ENCODE peak calls at places on chromosomes 12 and 14, in ten cellular contexts. Z is mammary epithelial cell; O is lung; W is breast epithelium; V is naive thymus-derived CD4-positive, alpha-beta T cell; S is heart left ventricle; B is Peyer's patch; R is prostate gland; G is OCI-LY7; A is A549. H is an unnamed sample. For H3K9me3 and H3K4me1, the result is how much of the 10 kb centered on the place peaks cover.

GRCh38 chr14:49427117-49427516 is 159.1 kb downstream of the RPS29 start:
- DNase-seq in Z (no peak), O (no peak), W (no peak), V (no peak), S (no peak), B (no peak), R (no peak), G (no peak), A (no peak), H (no peak)

GRCh38 chr12:104750061-104750460 is 208.0 kb downstream of the SLC41A2 start:
- DNase-seq in Z (no peak), O (peak), W (no peak), V (no peak), S (no peak), B (peak), R (no peak), G (peak), A (no peak), H (no peak)

GRCh38 chr14:99604766-99605298 is 825 bp upstream of the CCDC85C start:
- DNase-seq in Z (peak), O (no peak), W (no peak), V (no peak), S (no peak), B (no peak), R (no peak), G (peak), A (peak), H (no peak)

GRCh38 chr14:50875359-50876090 is 3.7 kb downstream of the ABHD12B start:
- DNase-seq in Z (no peak), O (no peak), W (no peak), V (peak), S (no peak), B (peak), R (no peak), G (peak), A (no peak), H (peak)

GRCh38 chr14:96239759-96240158 is 16.3 kb upstream of the BDKRB1 start:
- DNase-seq in Z (no peak), O (no peak), W (no peak), V (no peak), S (no peak), B (no peak), R (no peak), G (no peak), A (no peak), H (no peak)

GRCh38 chr12:64332938-64333337 is 57.6 kb downstream of the C12orf56 start:
- DNase-seq in Z (peak), O (no peak), W (no peak), V (no peak), S (no peak), B (no peak), R (no peak), G (no peak), A (no peak), H (no peak)

GRCh38 chr12:76085159-76085868 is 829 bp upstream of the NAP1L1 start:
- DNase-seq in Z (peak), O (no peak), W (no peak), V (no peak), S (no peak), B (peak), R (no peak), G (peak), A (no peak), H (peak)

GRCh38 chr12:56299308-56299852 is 750 bp downstream of the CS start:
- DNase-seq in Z (peak), O (no peak), W (no peak), V (no peak), S (no peak), B (no peak), R (peak), G (peak), A (no peak), H (peak)

GRCh38 chr14:51422704-51423103 is 182.7 kb downstream of the TMX1 start:
- DNase-seq in Z (no peak), O (no peak), W (no peak), V (no peak), S (no peak), B (no peak), R (no peak), G (no peak), A (no peak), H (no peak)

GRCh38 chr14:77140937-77141591 is 527 bp downstream of the ZDHHC22 start:
- DNase-seq in Z (peak), O (no peak), W (no peak), V (no peak), S (no peak), B (no peak), R (no peak), G (no peak), A (peak), H (no peak)

GRCh38 chr14:29741909-29742401 is 185.7 kb downstream of the PRKD1 start:
- DNase-seq in Z (no peak), O (no peak), W (no peak), V (no peak), S (peak), B (no peak), R (no peak), G (no peak), A (no peak), H (no peak)

GRCh38 chr12:49227701-49228100 is 37.2 kb upstream of the TUBA1C start:
- DNase-seq in Z (no peak), O (no peak), W (no peak), V (no peak), S (no peak), B (no peak), R (no peak), G (no peak), A (no peak), H (no peak)

GRCh38 chr14:75123991-75124390 is 2.9 kb downstream of the NEK9 start:
- DNase-seq in Z (peak), O (peak), W (no peak), V (no peak), S (no peak), B (no peak), R (no peak), G (no peak), A (peak), H (peak)

GRCh38 chr12:49098035-49098451 is 3.4 kb upstream of the DHH start:
- DNase-seq in Z (no peak), O (peak), W (no peak), V (peak), S (peak), B (peak), R (no peak), G (peak), A (peak), H (peak)

GRCh38 chr14:21822109-21822508 is 148.5 kb upstream of the OR4E1 start:
- DNase-seq in Z (no peak), O (no peak), W (no peak), V (no peak), S (no peak), B (no peak), R (no peak), G (no peak), A (no peak), H (no peak)

GRCh38 chr14:34781242-34781641 is 66.8 kb upstream of the CFL2 start:
- DNase-seq in Z (peak), O (no peak), W (no peak), V (no peak), S (no peak), B (no peak), R (no peak), G (no peak), A (no peak), H (no peak)

GRCh38 chr12:55996201-55996714 is 818 bp upstream of the SUOX start:
- DNase-seq in Z (peak), O (peak), W (peak), V (peak), S (no peak), B (peak), R (peak), G (peak), A (peak), H (peak)

GRCh38 chr14:65222434-65222833 is 120.1 kb upstream of the MAX start:
- DNase-seq in Z (peak), O (peak), W (no peak), V (peak), S (peak), B (peak), R (peak), G (peak), A (no peak), H (peak)

GRCh38 chr12:69415471-69416275 is 54.5 kb upstream of the FRS2 start:
- DNase-seq in Z (peak), O (peak), W (peak), V (no peak), S (peak), B (no peak), R (peak), G (peak), A (peak), H (no peak)

GRCh38 chr12:52396656-52397055 is 9.5 kb downstream of the KRT82 start:
- DNase-seq in Z (no peak), O (no peak), W (no peak), V (no peak), S (no peak), B (no peak), R (no peak), G (no peak), A (no peak), H (no peak)

GRCh38 chr12:3752741-3753486 is at the start of gene CRACR2A:
- DNase-seq in Z (no peak), O (peak), W (no peak), V (peak), S (peak), B (peak), R (peak), G (peak), A (peak), H (peak)

GRCh38 chr12:86710110-86710509 is 453.9 kb upstream of the MGAT4C start:
- DNase-seq in Z (peak), O (no peak), W (no peak), V (no peak), S (no peak), B (no peak), R (no peak), G (no peak), A (no peak), H (no peak)

GRCh38 chr12:76083761-76084276 is 666 bp downstream of the NAP1L1 start:
- DNase-seq in Z (peak), O (peak), W (peak), V (peak), S (peak), B (peak), R (peak), G (peak), A (peak), H (peak)

GRCh38 chr12:124713041-124713435 is 145.6 kb upstream of the NCOR2 start:
- DNase-seq in Z (no peak), O (peak), W (no peak), V (no peak), S (peak), B (peak), R (no peak), G (no peak), A (no peak), H (no peak)

GRCh38 chr12:96513166-96513565 is 23.8 kb downstream of the CFAP54 start:
- DNase-seq in Z (peak), O (no peak), W (no peak), V (no peak), S (no peak), B (no peak), R (no peak), G (no peak), A (no peak), H (no peak)

GRCh38 chr12:46266382-46266791 is 2.5 kb downstream of the SLC38A1 start:
- DNase-seq in Z (peak), O (no peak), W (no peak), V (no peak), S (no peak), B (peak), R (no peak), G (peak), A (peak), H (peak)

GRCh38 chr14:59919582-59920377 is at the start of gene LRRC9:
- DNase-seq in Z (no peak), O (peak), W (no peak), V (peak), S (peak), B (no peak), R (peak), G (peak), A (no peak), H (no peak)

GRCh38 chr14:38108681-38109080 is 99.0 kb upstream of the SSTR1 start:
- DNase-seq in Z (no peak), O (no peak), W (no peak), V (no peak), S (no peak), B (no peak), R (no peak), G (no peak), A (no peak), H (no peak)

GRCh38 chr14:70954068-70954467 is 46.8 kb downstream of the PCNX1 start:
- DNase-seq in Z (no peak), O (no peak), W (no peak), V (no peak), S (no peak), B (no peak), R (no peak), G (no peak), A (no peak), H (no peak)

GRCh38 chr14:32494566-32495434 is 165.7 kb downstream of the AKAP6 start:
- DNase-seq in Z (no peak), O (no peak), W (no peak), V (no peak), S (peak), B (no peak), R (no peak), G (no peak), A (no peak), H (no peak)

GRCh38 chr12:76020281-76020680 is 11.3 kb downstream of the PHLDA1 start:
- DNase-seq in Z (peak), O (no peak), W (peak), V (peak), S (no peak), B (peak), R (peak), G (no peak), A (peak), H (peak)

GRCh38 chr14:22634233-22634632 is 9.9 kb downstream of the OR6J1 start:
- DNase-seq in Z (no peak), O (no peak), W (no peak), V (no peak), S (no peak), B (no peak), R (no peak), G (no peak), A (no peak), H (no peak)

GRCh38 chr14:96146131-96146771 is 58.4 kb upstream of the BDKRB2 start:
- DNase-seq in Z (peak), O (peak), W (peak), V (no peak), S (no peak), B (no peak), R (peak), G (no peak), A (no peak), H (no peak)

GRCh38 chr12:77151030-77151429 is 85.7 kb upstream of the E2F7 start:
- DNase-seq in Z (peak), O (no peak), W (no peak), V (no peak), S (no peak), B (no peak), R (no peak), G (no peak), A (no peak), H (no peak)

GRCh38 chr14:103871596-103872480 is 24.5 kb upstream of the PPP1R13B start:
- DNase-seq in Z (no peak), O (peak), W (peak), V (peak), S (peak), B (peak), R (peak), G (peak), A (peak), H (peak)

GRCh38 chr12:18576104-18576622 is 161.6 kb downstream of the PLCZ1 start:
- DNase-seq in Z (peak), O (no peak), W (no peak), V (no peak), S (no peak), B (no peak), R (no peak), G (no peak), A (no peak), H (no peak)

GRCh38 chr14:70622111-70622712 is 19.5 kb upstream of the TTC9 start:
- DNase-seq in Z (peak), O (no peak), W (no peak), V (peak), S (no peak), B (peak), R (peak), G (peak), A (peak), H (peak)

GRCh38 chr14:65709576-65709975 is 297.0 kb downstream of the FUT8 start:
- DNase-seq in Z (no peak), O (no peak), W (no peak), V (no peak), S (no peak), B (no peak), R (no peak), G (no peak), A (no peak), H (no peak)

GRCh38 chr12:50276068-50276467 is 7.3 kb downstream of the LIMA1 start:
- DNase-seq in Z (no peak), O (no peak), W (no peak), V (no peak), S (no peak), B (no peak), R (no peak), G (no peak), A (no peak), H (no peak)

GRCh38 chr12:50271724-50272247 is 11.5 kb downstream of the LIMA1 start:
- DNase-seq in Z (no peak), O (no peak), W (no peak), V (no peak), S (no peak), B (no peak), R (no peak), G (no peak), A (no peak), H (no peak)

GRCh38 chr12:50275545-50275944 is 7.8 kb downstream of the LIMA1 start:
- DNase-seq in Z (peak), O (peak), W (no peak), V (no peak), S (peak), B (no peak), R (no peak), G (no peak), A (no peak), H (no peak)

GRCh38 chr12:50282581-50283229 is 615 bp downstream of the LIMA1 start:
- DNase-seq in Z (peak), O (no peak), W (no peak), V (peak), S (no peak), B (no peak), R (peak), G (no peak), A (peak), H (no peak)

DNA sequence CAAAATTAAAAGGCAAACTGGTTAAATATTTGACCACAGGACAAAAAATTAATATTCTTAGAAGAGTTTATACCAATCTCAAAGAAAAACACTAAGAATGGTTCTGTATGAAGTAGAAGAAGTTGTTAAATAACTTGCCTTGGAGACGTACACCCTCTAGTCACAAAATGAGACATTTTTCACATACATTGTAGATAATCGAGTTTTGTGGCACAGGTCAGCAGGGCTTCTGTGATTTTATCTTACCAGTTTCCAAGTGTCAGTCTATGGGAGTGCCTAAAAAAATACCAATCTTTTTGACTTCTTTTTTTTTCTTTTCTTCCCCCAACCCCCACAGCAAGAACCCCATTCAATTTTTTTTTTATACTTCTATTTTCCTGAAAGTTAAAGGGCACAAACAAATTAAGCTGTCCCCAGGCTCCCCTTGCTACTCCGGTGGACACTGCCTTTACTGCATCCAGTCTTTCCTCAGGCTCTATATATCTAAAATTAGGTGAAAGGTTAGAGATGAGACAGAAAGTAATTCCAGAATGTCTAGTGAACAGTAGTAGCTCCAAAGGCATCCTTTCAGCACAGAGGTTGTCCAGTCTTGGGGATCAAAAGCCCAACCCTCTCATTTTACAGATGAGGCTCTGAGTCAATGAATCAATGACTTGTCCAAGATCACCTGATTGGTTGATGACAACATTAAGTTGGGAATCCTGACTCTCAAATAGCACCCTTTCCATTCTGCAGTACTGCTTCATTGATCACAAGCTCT is 6.2 kb downstream of the LIMA1 start:
- DNase-seq in Z (peak), O (no peak), W (no peak), V (no peak), S (no peak), B (no peak), R (no peak), G (no peak), A (no peak), H (no peak)
- H3K9me3 ChIP-seq in Z (under half), O (under half), W (under half), V (under half), S (under half), B (under half), R (under half), G (under half), A (under half), H (under half)

GRCh38 chr14:91368681-91369416 is 48.8 kb downstream of the CCDC88C start:
- DNase-seq in Z (no peak), O (no peak), W (no peak), V (no peak), S (no peak), B (no peak), R (no peak), G (peak), A (no peak), H (no peak)
- H3K4me1 ChIP-seq in Z (under half), O (under half), W (under half), V (half or more), S (under half), B (under half), R (under half), G (half or more), A (under half), H (half or more)

GRCh38 chr14:61530896-61531295 is 164.4 kb upstream of the HIF1A start:
- DNase-seq in Z (no peak), O (no peak), W (no peak), V (no peak), S (no peak), B (no peak), R (no peak), G (no peak), A (no peak), H (no peak)
- H3K4me3 ChIP-seq in Z (no peak), O (no peak), W (no peak), V (no peak), S (no peak), B (no peak), R (no peak), G (no peak), A (no peak), H (no peak)

GRCh38 chr12:130438243-130438620 is 100.5 kb downstream of the PIWIL1 start:
- DNase-seq in Z (no peak), O (no peak), W (no peak), V (no peak), S (no peak), B (no peak), R (no peak), G (no peak), A (no peak), H (no peak)
- H3K9me3 ChIP-seq in Z (under half), O (under half), W (under half), V (under half), S (under half), B (under half), R (under half), G (under half), A (under half), H (under half)

DNA sequence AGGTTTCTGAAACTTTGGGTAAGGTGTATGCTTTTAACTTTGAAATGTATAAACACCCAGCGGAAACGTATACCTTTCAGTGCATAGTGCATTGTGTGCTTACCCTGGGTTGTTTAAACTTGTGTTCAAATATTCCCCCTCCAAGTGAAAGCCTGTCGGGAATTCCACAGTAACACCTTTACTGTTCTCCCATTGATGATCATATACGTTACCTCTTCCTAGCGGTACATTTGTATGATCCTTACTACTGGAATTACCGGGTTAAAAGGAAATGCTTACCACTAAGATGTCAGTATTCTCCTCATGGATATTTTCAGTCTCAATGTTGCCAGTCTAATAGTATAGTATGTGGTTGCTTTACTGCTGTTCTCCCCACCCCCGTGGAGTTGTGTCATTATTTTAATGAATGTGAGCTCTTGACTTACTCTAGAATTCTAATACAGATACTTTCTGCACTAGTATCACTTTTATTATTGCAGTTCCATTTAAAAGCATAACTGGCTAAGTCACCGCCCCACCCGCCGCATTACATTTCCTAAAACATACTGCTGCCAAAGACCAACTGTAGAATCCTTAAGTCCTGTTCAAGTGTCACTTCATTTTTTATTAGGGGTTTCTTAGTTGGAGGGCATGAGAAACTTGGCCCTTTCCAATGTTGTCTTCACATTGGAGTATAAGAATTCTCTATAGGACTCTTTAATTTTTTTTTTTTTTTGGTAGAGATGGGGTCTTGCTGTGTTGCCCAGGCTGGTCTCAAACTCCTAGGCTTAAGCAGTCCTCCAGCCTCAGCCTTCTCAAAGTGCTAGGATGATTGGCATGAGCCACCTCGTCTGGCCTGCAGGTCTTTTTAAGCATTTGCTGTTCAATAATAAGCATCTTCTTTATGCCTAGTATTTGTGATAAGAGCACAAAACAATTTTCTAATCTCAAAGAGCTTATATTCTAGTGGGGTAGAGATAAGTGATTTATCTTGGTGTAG is 24.9 kb downstream of the NUDT4 start:
- DNase-seq in Z (no peak), O (no peak), W (no peak), V (no peak), S (no peak), B (no peak), R (no peak), G (no peak), A (no peak), H (no peak)
- H3K4me1 ChIP-seq in Z (under half), O (under half), W (under half), V (under half), S (under half), B (under half), R (under half), G (under half), A (under half), H (under half)

GRCh38 chr12:66829660-66830325 is 150.9 kb upstream of the GRIP1 start:
- DNase-seq in Z (peak), O (no peak), W (no peak), V (peak), S (no peak), B (no peak), R (no peak), G (no peak), A (no peak), H (no peak)
- H3K4me3 ChIP-seq in Z (no peak), O (no peak), W (no peak), V (no peak), S (no peak), B (no peak), R (no peak), G (no peak), A (no peak), H (no peak)

H was measured in CD4-positive, CD25-positive, alpha-beta regulatory T cell.